ENCODE peak calls at places on chromosome 9, in four cellular contexts. Y is GM23248, L is neural progenitor cell, W is HCT116. Q is an unnamed sample.

GRCh38 chr9:125701351-125701750 is 5.7 kb downstream of the MAPKAP1 start:
- DNase-seq in Y (peak), W (no peak), L (no peak), Q (peak)

GRCh38 chr9:115992834-115993233 is 160.8 kb upstream of the PAPPA start:
- DNase-seq in L (no peak), W (no peak), Y (peak), Q (no peak)

GRCh38 chr9:89603629-89604462 is 966 bp upstream of the GADD45G start:
- DNase-seq in W (no peak), Y (peak), L (peak), Q (no peak)

GRCh38 chr9:137087409-137087925 is 682 bp downstream of the MAN1B1 start:
- DNase-seq in W (no peak), Y (peak), L (peak), Q (no peak)

GRCh38 chr9:134288731-134289130 is 37.5 kb upstream of the RXRA start:
- DNase-seq in Y (no peak), L (no peak), W (no peak), Q (no peak)

GRCh38 chr9:22405869-22406659 is 40.6 kb upstream of the DMRTA1 start:
- DNase-seq in W (no peak), L (no peak), Y (no peak), Q (no peak)

GRCh38 chr9:127779136-127779981 is 893 bp upstream of the SH2D3C start:
- DNase-seq in Y (peak), W (no peak), L (no peak), Q (no peak)

GRCh38 chr9:137589441-137590122 is 730 bp downstream of the ZMYND19 start:
- DNase-seq in L (peak), W (no peak), Y (peak), Q (no peak)

GRCh38 chr9:79847074-79847473 is 275.3 kb downstream of the TLE4 start:
- DNase-seq in L (no peak), Y (no peak), W (no peak), Q (no peak)

GRCh38 chr9:116647515-116647809 is 39.6 kb upstream of the TRIM32 start:
- DNase-seq in L (no peak), Y (no peak), W (no peak), Q (no peak)

GRCh38 chr9:91817493-91818225 is 132.4 kb downstream of the ROR2 start:
- DNase-seq in L (peak), Y (peak), W (no peak), Q (no peak)

GRCh38 chr9:14983599-14983998 is 73.4 kb upstream of the FREM1 start:
- DNase-seq in W (no peak), L (no peak), Y (no peak), Q (peak)

GRCh38 chr9:120331913-120332312 is 248.1 kb downstream of the CDK5RAP2 start:
- DNase-seq in L (no peak), W (no peak), Y (peak), Q (no peak)

GRCh38 chr9:134559013-134559412 is 82.6 kb upstream of the COL5A1 start:
- DNase-seq in W (no peak), L (no peak), Y (no peak), Q (no peak)

GRCh38 chr9:107948601-107949000 is 459.0 kb upstream of the KLF4 start:
- DNase-seq in W (no peak), L (no peak), Y (peak), Q (no peak)

GRCh38 chr9:73269430-73270101 is 117.9 kb downstream of the ANXA1 start:
- DNase-seq in W (peak), Y (peak), L (peak), Q (peak)

GRCh38 chr9:126915281-126915816 is 767 bp downstream of the RALGPS1 start:
- DNase-seq in W (peak), Y (peak), L (peak), Q (peak)

GRCh38 chr9:121699271-121700164 is 48.1 kb downstream of the DAB2IP start:
- DNase-seq in Y (peak), W (no peak), L (peak), Q (peak)

GRCh38 chr9:74044844-74045243 is 452.3 kb upstream of the RORB start:
- DNase-seq in L (no peak), Y (no peak), W (no peak), Q (no peak)

GRCh38 chr9:10226996-10227395 is 385.8 kb downstream of the PTPRD start:
- DNase-seq in W (no peak), L (no peak), Y (no peak), Q (no peak)

GRCh38 chr9:111483419-111483861 is 743 bp downstream of the ECPAS start:
- DNase-seq in W (no peak), L (no peak), Y (peak), Q (peak)

GRCh38 chr9:129576546-129577543 is 44.1 kb downstream of the C9orf50 start:
- DNase-seq in W (no peak), Y (peak), L (no peak), Q (no peak)

GRCh38 chr9:131847665-131848354 is 107.9 kb upstream of the RAPGEF1 start:
- DNase-seq in Y (no peak), W (no peak), L (no peak), Q (no peak)

GRCh38 chr9:16727452-16728127 is 142.9 kb downstream of the BNC2 start:
- DNase-seq in L (no peak), Y (peak), W (no peak), Q (no peak)

GRCh38 chr9:26723486-26723885 is 169.1 kb downstream of the CAAP1 start:
- DNase-seq in L (peak), W (peak), Y (peak), Q (peak)

GRCh38 chr9:89410709-89411111 is 87.2 kb downstream of the SEMA4D start:
- DNase-seq in Y (peak), W (no peak), L (no peak), Q (peak)

GRCh38 chr9:95528908-95529502 is 12.2 kb upstream of the PTCH1 start:
- DNase-seq in Y (no peak), W (no peak), L (no peak), Q (no peak)

GRCh38 chr9:98323051-98323830 is 67.8 kb upstream of the TBC1D2 start:
- DNase-seq in W (no peak), Y (no peak), L (no peak), Q (no peak)

GRCh38 chr9:2615532-2615931 is 6.1 kb upstream of the VLDLR start:
- DNase-seq in W (no peak), Y (no peak), L (no peak), Q (no peak)

GRCh38 chr9:131739192-131739961 is 499 bp downstream of the RAPGEF1 start:
- DNase-seq in L (peak), W (no peak), Y (peak), Q (peak)

GRCh38 chr9:107106416-107106815 is 176.7 kb upstream of the RAD23B start:
- DNase-seq in W (no peak), L (no peak), Y (no peak), Q (no peak)

GRCh38 chr9:98085955-98086354 is 29.4 kb downstream of the NANS start:
- DNase-seq in W (no peak), Y (no peak), L (peak), Q (peak)

GRCh38 chr9:935348-935965 is 41.0 kb upstream of the DMRT3 start:
- DNase-seq in L (no peak), Y (peak), W (no peak), Q (peak)

GRCh38 chr9:124800306-124801259 is 23.6 kb downstream of the OLFML2A start:
- DNase-seq in Y (peak), L (no peak), W (no peak), Q (no peak)

GRCh38 chr9:34717996-34718614 is 8.2 kb upstream of the CCL21 start:
- DNase-seq in L (no peak), Y (no peak), W (no peak), Q (no peak)

GRCh38 chr9:95313010-95313498 is 4.5 kb downstream of the FANCC start:
- DNase-seq in L (peak), W (peak), Y (peak), Q (peak)

GRCh38 chr9:105119166-105119565 is 125.3 kb upstream of the SLC44A1 start:
- DNase-seq in W (no peak), L (peak), Y (no peak), Q (no peak)

GRCh38 chr9:137757139-137757538 is 120.4 kb upstream of the CACNA1B start:
- DNase-seq in L (no peak), Y (no peak), W (no peak), Q (no peak)

GRCh38 chr9:17481565-17481964 is 97.3 kb upstream of the SH3GL2 start:
- DNase-seq in Y (no peak), L (no peak), W (no peak), Q (no peak)

GRCh38 chr9:99803694-99804093 is 18.0 kb upstream of the NR4A3 start:
- DNase-seq in W (no peak), Y (peak), L (no peak), Q (no peak)

GRCh38 chr9:99809586-99810357 is 11.9 kb upstream of the NR4A3 start:
- DNase-seq in Y (peak), L (no peak), W (no peak), Q (peak)

GRCh38 chr9:99811598-99812383 is 9.9 kb upstream of the NR4A3 start:
- DNase-seq in W (no peak), Y (no peak), L (no peak), Q (no peak)

GRCh38 chr9:99811172-99811571 is 10.5 kb upstream of the NR4A3 start:
- DNase-seq in W (no peak), Y (no peak), L (no peak), Q (no peak)

DNA sequence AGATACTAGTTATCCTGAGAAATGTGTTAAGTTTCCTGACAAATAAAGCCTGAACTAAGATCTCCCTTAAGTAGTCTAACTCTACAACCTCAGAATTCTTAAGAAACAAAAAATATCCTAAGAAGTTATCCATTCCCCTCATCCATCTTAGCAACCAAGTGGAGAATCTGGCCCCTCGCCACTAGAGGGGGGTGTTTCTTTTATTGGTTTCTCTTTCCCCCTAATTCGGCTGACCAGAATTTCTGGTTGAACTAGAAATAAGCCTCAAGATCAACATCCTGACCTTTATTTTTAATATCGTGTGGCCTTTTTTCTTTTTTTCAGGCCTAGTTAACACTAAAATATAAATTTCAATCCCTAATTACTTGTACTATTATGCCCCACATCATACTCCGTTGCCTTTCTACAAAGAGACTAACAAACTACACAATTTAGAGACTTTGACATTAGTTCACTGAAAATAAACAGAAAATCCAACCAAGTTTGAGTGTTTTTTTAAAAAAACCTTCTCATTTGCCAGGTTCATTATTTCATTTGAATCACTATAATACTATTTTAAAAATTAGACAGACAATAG is 14.3 kb upstream of the NR4A3 start:
- DNase-seq in L (peak), W (no peak), Y (peak), Q (peak)
- TF ChIP-seq EZH2phosphoT487 in L (no peak), W (no peak), Y (no peak), Q (no peak)

DNA sequence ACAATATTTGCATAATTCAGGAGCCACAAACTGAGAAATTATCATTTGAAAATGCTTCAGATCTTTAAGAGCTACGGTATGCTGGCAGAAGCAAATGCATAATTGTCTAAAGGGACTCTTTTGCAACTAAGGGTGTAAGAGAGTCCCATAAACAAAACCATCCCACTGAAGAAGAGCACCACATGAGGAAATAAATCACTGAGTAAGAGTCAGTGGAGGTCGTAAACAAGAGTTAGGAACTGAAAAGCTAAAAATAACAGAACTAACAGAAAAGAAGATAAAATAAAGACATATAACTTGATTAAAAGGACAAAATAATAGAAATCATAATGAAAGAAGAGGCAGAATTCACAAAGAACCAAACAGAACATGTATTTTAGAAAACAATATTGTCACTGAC is 3.5 kb upstream of the SMC2 start:
- DNase-seq in W (no peak), L (no peak), Y (no peak), Q (no peak)
- H3K27ac ChIP-seq in W (no peak), L (no peak), Y (no peak), Q (peak)

DNA sequence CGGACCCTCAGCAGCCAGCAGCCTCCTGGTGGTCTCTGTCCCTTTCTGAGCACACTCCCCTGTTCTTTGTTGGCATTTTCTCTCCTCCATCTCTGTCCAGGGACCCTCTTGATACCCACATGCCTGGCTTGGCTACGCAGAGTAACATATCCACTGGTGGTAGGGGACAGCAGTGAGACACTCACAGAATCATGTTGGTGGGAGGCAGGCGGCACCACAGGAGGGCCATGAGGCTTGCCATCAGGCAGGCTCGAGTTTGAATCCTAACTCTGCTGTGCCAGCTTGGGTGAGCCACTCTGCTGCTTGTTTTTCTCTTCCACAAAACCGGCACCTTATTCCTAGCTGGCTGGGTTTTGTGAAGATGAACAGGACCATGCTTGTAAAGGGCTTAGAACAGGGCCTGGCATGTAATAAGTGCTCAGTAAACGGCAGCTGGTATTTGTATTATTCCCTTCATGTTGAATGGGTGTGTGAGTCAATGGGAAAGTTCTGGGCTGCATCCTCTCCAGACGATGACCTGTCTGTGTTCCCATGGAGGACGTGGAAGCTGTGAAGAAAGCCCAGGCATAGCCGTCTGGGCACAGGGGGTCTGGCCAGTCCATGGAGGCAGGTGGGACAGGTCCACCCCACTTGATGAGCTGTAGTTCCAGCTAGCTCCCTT is 2.3 kb downstream of the COL27A1 start:
- DNase-seq in L (no peak), Y (peak), W (no peak), Q (no peak)
- TF ChIP-seq EZH2 in L (no peak), Y (no peak), W (no peak), Q (no peak)

DNA sequence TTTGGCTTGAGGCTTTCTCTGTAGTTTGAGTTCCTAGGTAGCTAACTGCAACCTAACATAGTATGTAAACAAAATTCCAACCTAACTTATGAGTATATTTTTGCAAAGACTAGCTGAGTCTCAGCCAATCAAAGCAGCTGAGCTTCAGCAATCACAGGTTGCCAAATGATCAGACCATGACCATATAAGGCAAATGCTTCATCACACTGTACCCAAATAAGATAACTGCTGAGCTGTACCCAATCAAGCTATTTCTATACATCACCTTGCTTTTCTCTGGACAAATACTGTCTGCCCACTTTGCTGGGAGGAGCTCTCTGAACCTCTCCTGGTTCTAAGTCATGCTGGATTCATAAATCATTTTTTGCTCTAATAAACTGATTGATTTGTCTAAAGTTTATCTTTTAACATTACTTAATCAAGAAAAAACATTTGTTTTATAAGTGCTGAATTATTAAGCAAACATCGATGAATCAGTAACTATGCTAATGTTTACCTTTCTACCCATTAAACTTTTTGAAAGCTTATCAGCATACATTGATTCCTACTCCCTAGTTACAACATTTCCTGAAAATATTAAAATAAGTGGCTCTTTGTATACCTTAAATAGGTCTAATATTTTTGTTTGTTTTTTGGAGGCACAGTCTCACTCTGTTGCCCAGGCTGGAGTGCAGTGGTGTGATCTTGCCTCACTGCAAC is 129.7 kb upstream of the PCA3 start:
- DNase-seq in L (no peak), Y (peak), W (peak), Q (peak)
- TF ChIP-seq EZH2phosphoT487 in L (no peak), Y (no peak), W (no peak), Q (no peak)

Q was measured in PC-3.